ENCODE peak calls at places on chromosomes 13 and 19, in four cellular contexts. N is neural progenitor cell, P is testis, G is GM23338. L is an unnamed sample. For H3K4me1, the result is how much of the 10 kb centered on the place peaks cover.

GRCh38 chr19:33251526-33252090 is 26.0 kb upstream of the SLC7A10 start:
- DNase-seq in N (no peak), G (no peak), P (no peak), L (no peak)

GRCh38 chr13:83880275-83881027 is 1.8 kb downstream of the SLITRK1 start:
- DNase-seq in G (peak), N (peak), P (no peak), L (peak)

GRCh38 chr13:66748712-66749111 is 481.4 kb downstream of the PCDH9 start:
- DNase-seq in G (no peak), P (no peak), N (no peak), L (no peak)

GRCh38 chr13:30396434-30397075 is 25.7 kb upstream of the UBE2L5 start:
- DNase-seq in P (no peak), G (peak), N (no peak), L (no peak)

GRCh38 chr13:109180905-109181425 is 551.6 kb downstream of the MYO16 start:
- DNase-seq in P (no peak), N (no peak), G (peak), L (no peak)

GRCh38 chr19:49415102-49415809 is 8.0 kb downstream of the PTH2 start:
- DNase-seq in G (no peak), N (no peak), P (no peak), L (no peak)

GRCh38 chr19:47607564-47608073 is 1.3 kb upstream of the BICRA start:
- DNase-seq in P (no peak), N (no peak), G (no peak), L (no peak)

GRCh38 chr19:18433735-18434398 is 4.1 kb downstream of the ISYNA1 start:
- DNase-seq in P (no peak), G (peak), N (peak), L (peak)

GRCh38 chr13:93409001-93409400 is 182.4 kb downstream of the GPC6 start:
- DNase-seq in N (no peak), G (no peak), P (no peak), L (no peak)

GRCh38 chr19:1513492-1514294 is 874 bp upstream of the ADAMTSL5 start:
- DNase-seq in P (no peak), N (peak), G (peak), L (peak)

GRCh38 chr13:67155898-67156717 is 74.0 kb downstream of the PCDH9 start:
- DNase-seq in G (no peak), P (peak), N (no peak), L (no peak)

GRCh38 chr19:53621885-53622710 is 9.7 kb upstream of the DPRX start:
- DNase-seq in G (no peak), N (no peak), P (no peak), L (no peak)

GRCh38 chr13:109938255-109938936 is 152.0 kb upstream of the IRS2 start:
- DNase-seq in G (no peak), N (no peak), P (no peak), L (no peak)

GRCh38 chr13:80259159-80259558 is 81.8 kb downstream of the SPRY2 start:
- DNase-seq in N (no peak), G (no peak), P (no peak), L (no peak)

DNA sequence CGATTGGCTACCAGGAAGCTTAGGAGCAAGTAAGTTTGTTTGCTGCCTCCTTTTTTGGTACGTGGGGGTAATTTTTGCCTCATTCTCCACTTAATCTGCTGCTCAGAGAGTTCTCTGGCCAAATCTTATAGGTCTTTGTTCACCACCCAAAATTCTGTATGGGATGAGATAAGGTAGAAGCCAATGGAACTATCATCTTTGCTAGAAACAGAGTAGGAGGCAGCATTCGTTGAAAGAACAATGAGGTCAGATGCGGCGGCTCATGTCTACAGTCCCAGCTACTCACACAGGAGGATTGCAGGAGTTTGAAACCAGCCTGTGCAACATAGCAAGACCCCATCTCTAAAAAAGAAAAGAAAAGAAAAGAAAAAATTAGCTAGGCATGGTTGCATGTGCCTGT is 5.0 kb upstream of the DNAAF3 start:
- DNase-seq in N (no peak), G (no peak), P (no peak), L (no peak)
- TF ChIP-seq CTCF in N (no peak), G (no peak), P (no peak), L (no peak)

DNA sequence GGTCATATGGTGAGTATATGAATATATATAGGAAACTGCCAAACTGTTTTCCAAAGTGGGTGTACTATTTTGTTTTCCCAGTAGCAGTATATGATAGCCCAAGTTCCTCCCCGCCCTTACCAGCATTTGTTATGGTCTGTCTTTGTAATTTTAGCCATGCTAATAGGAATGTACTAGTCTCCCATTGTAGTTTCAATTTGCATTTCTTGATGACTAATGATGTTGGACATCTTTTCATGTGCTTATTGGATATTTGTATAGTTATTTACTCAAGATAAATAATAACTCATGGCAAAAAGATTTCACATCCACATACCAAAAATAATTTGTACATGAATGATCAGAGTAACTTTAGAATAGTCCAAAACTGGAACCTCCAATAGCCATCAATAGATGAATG is 75.3 kb upstream of the SERP2 start:
- DNase-seq in G (no peak), P (no peak), N (no peak), L (no peak)
- H3K4me1 ChIP-seq in G (under half), P (under half), N (under half), L (under half)

GRCh38 chr19:6234527-6234926 is 45.2 kb downstream of the MLLT1 start:
- DNase-seq in P (no peak), N (no peak), G (no peak), L (no peak)

GRCh38 chr19:6233051-6233826 is 46.5 kb downstream of the MLLT1 start:
- DNase-seq in G (no peak), N (no peak), P (no peak), L (no peak)

GRCh38 chr19:6232567-6232966 is 47.2 kb downstream of the MLLT1 start:
- DNase-seq in P (no peak), G (no peak), N (no peak), L (no peak)

GRCh38 chr19:6235031-6235951 is 44.5 kb downstream of the MLLT1 start:
- DNase-seq in G (no peak), N (no peak), P (no peak), L (no peak)

DNA sequence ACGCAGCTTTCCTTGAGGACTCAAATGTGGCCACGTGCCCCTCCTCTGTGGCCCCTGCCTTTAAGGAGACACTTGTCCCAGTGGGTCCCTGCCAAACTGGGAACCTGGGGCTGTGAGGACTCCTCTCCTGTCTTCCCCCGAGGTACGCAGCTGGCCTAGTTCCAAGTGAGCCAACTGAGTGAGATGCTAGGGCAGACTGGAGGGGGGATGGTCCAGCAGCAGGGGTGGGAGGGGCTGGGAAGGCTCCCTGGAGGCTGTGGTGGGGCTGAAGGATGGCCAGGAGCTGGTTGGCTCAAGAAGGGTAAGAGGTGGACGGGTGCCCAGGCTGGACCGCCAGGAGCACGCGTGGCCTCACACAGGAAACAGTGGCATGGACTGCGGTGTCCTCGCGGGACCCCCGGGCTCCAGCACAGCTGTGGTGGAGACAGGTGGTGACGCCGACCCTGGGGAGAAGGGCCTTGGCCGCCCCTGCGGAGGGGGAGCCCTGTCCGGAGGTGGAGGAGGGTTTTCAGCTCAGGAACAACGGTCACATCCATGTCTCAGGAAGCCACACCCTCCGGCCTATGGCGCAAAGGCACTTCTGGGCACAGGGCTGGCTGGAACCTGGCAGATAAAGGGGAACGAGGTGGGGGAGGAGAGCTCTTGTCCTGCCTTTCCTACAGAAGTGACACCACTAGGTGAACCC is 45.8 kb downstream of the MLLT1 start:
- DNase-seq in G (no peak), P (no peak), N (no peak), L (no peak)
- H3K4me3 ChIP-seq in G (no peak), P (no peak), N (no peak), L (no peak)

DNA sequence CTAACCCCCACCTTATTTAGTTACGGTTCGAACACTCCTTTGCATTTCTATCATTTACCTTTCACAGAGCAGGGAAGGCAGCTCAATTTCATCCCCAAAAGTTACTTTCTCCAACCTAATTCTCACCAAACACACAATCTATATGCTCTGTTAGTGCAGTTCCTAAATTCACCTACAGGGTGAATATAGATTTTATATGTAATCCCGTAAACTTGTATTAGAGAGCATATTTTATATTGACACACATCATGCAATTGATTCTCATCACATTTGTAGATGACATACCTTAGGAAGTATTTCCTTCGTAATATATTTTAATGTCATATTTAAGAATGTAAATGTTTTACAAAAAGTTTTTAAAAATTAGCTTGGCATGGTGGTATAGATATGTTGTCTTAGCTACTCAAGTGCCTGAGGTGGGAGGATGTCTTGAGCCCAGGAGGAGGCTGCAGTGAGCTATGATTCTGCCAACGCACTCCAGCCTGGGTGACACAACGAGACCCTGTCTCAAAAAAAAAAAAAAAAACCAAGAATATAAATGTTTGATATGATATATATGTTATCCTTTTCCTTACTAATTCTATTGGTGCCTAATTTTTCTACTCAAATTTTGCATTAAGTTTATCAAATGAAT is 57.3 kb upstream of the TNFRSF19 start:
- DNase-seq in P (no peak), G (peak), N (no peak), L (no peak)
- TF ChIP-seq CTCF in P (peak), G (peak), N (peak), L (peak)

DNA sequence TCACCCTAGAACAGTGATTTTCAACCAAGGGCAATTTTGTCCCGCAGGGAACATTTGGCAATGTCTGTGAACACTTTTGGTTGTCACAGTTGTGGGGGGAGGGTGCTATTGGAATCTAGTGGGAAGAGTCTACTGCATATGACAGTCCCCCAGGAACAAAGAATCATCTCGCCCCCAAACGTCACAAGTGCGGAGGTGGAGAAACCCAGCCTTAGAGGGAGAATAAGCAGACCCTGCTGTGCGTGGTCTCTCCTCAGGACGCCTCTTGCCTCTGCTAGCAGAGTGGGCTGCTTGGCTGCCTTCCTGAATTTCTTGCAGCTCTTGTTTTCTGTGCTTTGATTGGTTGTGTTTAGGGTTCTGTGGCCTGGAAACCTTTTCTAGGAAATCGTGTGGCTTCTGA is 42.4 kb downstream of the NFIX start:
- DNase-seq in P (no peak), G (no peak), N (no peak), L (no peak)
- H3K4me1 ChIP-seq in P (under half), G (under half), N (under half), L (under half)

DNA sequence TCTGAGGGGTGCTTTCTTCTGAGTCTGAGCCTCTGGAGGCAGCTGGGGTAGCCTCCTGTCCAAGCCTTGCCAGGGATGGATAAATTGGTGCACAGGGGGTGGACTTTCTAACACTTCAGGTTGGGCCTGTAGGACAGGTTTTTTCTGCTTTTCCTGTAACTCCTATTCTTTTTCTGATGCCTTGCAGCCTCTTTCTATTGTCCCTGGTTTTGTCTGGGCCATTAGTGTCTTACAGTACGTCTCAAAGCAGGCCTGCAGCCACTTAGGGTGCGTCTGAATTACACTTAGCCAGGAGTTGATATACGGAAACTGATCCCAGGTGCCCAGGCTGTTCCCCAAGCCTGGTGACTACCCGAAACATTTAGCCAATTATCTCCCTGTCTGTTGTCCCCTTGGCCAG is 213.3 kb upstream of the HTR2A start:
- DNase-seq in N (peak), P (no peak), G (no peak), L (no peak)
- H3K4me3 ChIP-seq in N (no peak), P (no peak), G (no peak), L (no peak)

GRCh38 chr13:105272660-105273631 is 1262.5 kb downstream of the EFNB2 start:
- DNase-seq in P (no peak), N (peak), G (no peak), L (no peak)
- TF ChIP-seq CTCF in P (no peak), N (no peak), G (no peak), L (no peak)

GRCh38 chr19:10884273-10884672 is 12.9 kb downstream of the CARM1 start:
- DNase-seq in G (no peak), N (no peak), P (no peak), L (no peak)

GRCh38 chr19:10881403-10882107 is 10.2 kb downstream of the CARM1 start:
- DNase-seq in G (peak), P (no peak), N (peak), L (peak)

GRCh38 chr19:10878253-10878652 is 6.9 kb downstream of the CARM1 start:
- DNase-seq in G (no peak), N (no peak), P (no peak), L (no peak)

GRCh38 chr19:10885241-10886169 is 14.2 kb downstream of the CARM1 start:
- DNase-seq in P (no peak), G (peak), N (peak), L (peak)

DNA sequence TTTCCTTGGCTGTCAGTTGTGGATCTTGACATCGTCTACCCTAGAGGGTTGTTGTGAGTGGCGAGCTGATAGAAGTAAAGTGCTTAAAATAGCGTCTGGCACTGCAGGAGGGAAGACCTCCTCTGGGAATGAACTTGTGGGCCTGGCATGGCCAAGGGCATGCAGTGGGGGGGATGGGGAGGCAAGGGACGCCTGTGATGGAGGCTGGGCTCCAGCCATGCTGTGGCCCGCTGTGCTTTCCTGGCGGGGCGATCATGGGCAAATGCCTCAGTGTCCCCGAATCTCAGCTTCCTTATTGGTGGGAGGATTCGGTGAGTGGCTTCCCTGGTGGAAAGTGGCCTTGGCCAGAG is 10.7 kb downstream of the CARM1 start:
- DNase-seq in N (no peak), G (no peak), P (no peak), L (peak)
- H3K4me1 ChIP-seq in N (under half), G (half or more), P (under half), L (under half)

DNA sequence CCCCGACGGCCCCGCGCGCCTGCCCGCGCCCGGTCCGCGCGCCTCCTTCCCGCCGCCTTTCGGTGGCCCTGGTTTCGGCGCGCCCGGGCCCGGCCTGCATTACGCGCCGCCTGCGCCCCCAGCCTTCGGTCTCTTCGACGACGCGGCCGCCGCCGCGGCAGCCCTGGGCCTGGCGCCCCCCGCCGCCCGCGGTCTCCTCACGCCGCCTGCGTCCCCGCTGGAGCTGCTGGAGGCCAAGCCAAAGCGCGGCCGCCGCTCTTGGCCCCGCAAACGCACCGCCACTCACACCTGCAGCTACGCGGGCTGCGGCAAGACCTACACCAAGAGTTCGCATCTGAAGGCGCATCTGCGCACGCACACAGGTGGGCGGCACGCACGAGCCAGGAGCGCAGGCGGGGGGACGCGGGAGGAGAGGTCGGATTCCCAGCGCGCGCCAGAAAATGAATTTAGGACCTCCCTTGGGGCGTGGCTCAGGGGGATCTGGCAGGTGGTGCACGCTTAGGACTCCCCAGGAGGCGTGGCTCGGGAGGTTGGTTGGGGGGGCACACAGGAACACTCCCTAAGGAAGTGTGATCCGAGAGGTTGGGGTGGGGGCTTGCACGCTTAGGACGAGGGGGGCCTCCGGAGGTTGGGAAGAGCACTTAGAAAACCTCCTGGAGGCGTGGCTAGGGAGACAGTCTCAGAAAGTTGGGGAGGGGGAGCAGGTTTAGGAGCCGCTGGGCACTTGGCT is 1.2 kb downstream of the KLF2 start:
- DNase-seq in G (peak), P (peak), N (peak), L (peak)
- H3K4me3 ChIP-seq in G (peak), P (peak), N (peak), L (peak)

DNA sequence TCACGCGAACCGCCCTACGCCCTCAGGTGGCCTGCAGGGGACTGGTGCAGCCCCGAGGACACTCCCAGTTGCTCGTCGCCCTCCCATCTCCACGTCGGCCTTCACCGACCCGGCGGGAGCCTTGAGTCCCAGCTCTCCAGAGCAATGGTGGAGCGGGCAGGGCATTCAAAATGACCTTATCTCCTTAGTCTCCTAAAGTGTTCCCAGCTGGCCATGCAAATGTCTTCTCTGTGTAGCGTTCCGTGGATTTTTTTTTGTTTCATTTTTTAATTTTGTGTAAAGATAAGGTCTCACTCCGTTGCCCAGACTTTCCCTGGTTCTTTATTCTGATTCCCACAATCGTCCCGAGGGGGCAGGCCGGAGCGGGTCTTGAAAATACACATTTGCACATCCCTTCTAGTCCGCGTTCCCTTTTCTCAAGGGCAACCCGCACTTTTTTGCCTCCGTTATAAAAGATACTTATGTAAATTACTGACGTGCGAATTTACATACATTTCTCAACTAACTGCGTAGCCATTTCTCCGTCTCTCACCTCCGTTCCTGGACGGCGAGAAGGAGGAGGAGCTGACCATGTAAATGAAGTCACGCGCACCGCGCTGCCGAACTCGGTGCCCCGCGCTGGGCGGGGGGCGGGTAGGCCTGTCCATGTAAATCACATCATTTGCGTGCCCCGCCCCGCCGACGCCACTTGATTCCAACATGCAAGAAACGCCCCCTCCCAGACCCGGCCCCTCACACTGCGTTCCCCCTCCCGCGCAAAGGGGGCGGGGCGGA is 581 bp upstream of the EGLN2 start:
- DNase-seq in N (peak), P (peak), G (peak), L (peak)
- TF ChIP-seq CTCF in N (peak), P (peak), G (peak), L (peak)